ENCODE peak calls at places on chromosome 2, in nine cellular contexts. One of them, this sample, is unnamed.
A peak's percentile ranks its signal among the peaks of the same experiment; 100 is the strongest.

GRCh38 chr2:28317390-28317789 is 75.3 kb upstream of the FOSL2 start:
- DNase-seq in cardiac fibroblast: no peak
- DNase-seq in stimulated activated CD4-positive, alpha-beta T cell treated with anti-CD3 and anti-CD28 coated beads, TNF-alpha, amount 100 ng/mL, for 24 hours: no peak
- DNase-seq in left cardiac atrium: no peak
- DNase-seq in ELF-1: no peak
- DNase-seq in nephron progenitor cell: no peak
- DNase-seq in epithelial cell of esophagus: peak; percentile 29
- DNase-seq in tibial nerve: no peak
- DNase-seq in stimulated activated naive CD4-positive, alpha-beta T cell: no peak
- DNase-seq in this sample: no peak

GRCh38 chr2:237042101-237042500 is 43.6 kb upstream of the COPS8 start:
- DNase-seq in cardiac fibroblast: no peak
- DNase-seq in stimulated activated CD4-positive, alpha-beta T cell treated with anti-CD3 and anti-CD28 coated beads, TNF-alpha, amount 100 ng/mL, for 24 hours: no peak
- DNase-seq in left cardiac atrium: no peak
- DNase-seq in ELF-1: no peak
- DNase-seq in nephron progenitor cell: no peak
- DNase-seq in epithelial cell of esophagus: no peak
- DNase-seq in tibial nerve: no peak
- DNase-seq in stimulated activated naive CD4-positive, alpha-beta T cell: no peak
- DNase-seq in this sample: no peak

GRCh38 chr2:20062615-20063545 is 11.5 kb upstream of the LAPTM4A start:
- DNase-seq in cardiac fibroblast: peak; percentile 86
- DNase-seq in stimulated activated CD4-positive, alpha-beta T cell treated with anti-CD3 and anti-CD28 coated beads, TNF-alpha, amount 100 ng/mL, for 24 hours: no peak
- DNase-seq in left cardiac atrium: peak; percentile 54
- DNase-seq in ELF-1: no peak
- DNase-seq in nephron progenitor cell: no peak
- DNase-seq in epithelial cell of esophagus: peak; percentile 18
- DNase-seq in tibial nerve: peak; percentile 85
- DNase-seq in stimulated activated naive CD4-positive, alpha-beta T cell: no peak
- DNase-seq in this sample: no peak

GRCh38 chr2:234292205-234292954 is 204.5 kb downstream of the ARL4C start:
- DNase-seq in cardiac fibroblast: peak; percentile 82
- DNase-seq in stimulated activated CD4-positive, alpha-beta T cell treated with anti-CD3 and anti-CD28 coated beads, TNF-alpha, amount 100 ng/mL, for 24 hours: peak; percentile 64
- DNase-seq in left cardiac atrium: no peak
- DNase-seq in ELF-1: no peak
- DNase-seq in nephron progenitor cell: no peak
- DNase-seq in epithelial cell of esophagus: no peak
- DNase-seq in tibial nerve: no peak
- DNase-seq in stimulated activated naive CD4-positive, alpha-beta T cell: peak; percentile 68
- DNase-seq in this sample: no peak

GRCh38 chr2:217286833-217287232 is 427.0 kb upstream of the TNP1 start:
- DNase-seq in cardiac fibroblast: peak; percentile 12
- DNase-seq in stimulated activated CD4-positive, alpha-beta T cell treated with anti-CD3 and anti-CD28 coated beads, TNF-alpha, amount 100 ng/mL, for 24 hours: no peak
- DNase-seq in left cardiac atrium: no peak
- DNase-seq in ELF-1: no peak
- DNase-seq in nephron progenitor cell: no peak
- DNase-seq in epithelial cell of esophagus: no peak
- DNase-seq in tibial nerve: no peak
- DNase-seq in stimulated activated naive CD4-positive, alpha-beta T cell: no peak
- DNase-seq in this sample: peak; percentile 57

GRCh38 chr2:162678551-162678950 is 160.0 kb downstream of the KCNH7 start:
- DNase-seq in cardiac fibroblast: peak; percentile 2
- DNase-seq in stimulated activated CD4-positive, alpha-beta T cell treated with anti-CD3 and anti-CD28 coated beads, TNF-alpha, amount 100 ng/mL, for 24 hours: no peak
- DNase-seq in left cardiac atrium: no peak
- DNase-seq in ELF-1: no peak
- DNase-seq in nephron progenitor cell: no peak
- DNase-seq in epithelial cell of esophagus: peak; percentile 24
- DNase-seq in tibial nerve: no peak
- DNase-seq in stimulated activated naive CD4-positive, alpha-beta T cell: no peak
- DNase-seq in this sample: no peak

GRCh38 chr2:12045864-12046291 is 299.4 kb downstream of the LPIN1 start:
- DNase-seq in cardiac fibroblast: peak; percentile 10
- DNase-seq in stimulated activated CD4-positive, alpha-beta T cell treated with anti-CD3 and anti-CD28 coated beads, TNF-alpha, amount 100 ng/mL, for 24 hours: no peak
- DNase-seq in left cardiac atrium: no peak
- DNase-seq in ELF-1: no peak
- DNase-seq in nephron progenitor cell: no peak
- DNase-seq in epithelial cell of esophagus: no peak
- DNase-seq in tibial nerve: no peak
- DNase-seq in stimulated activated naive CD4-positive, alpha-beta T cell: no peak
- DNase-seq in this sample: no peak

GRCh38 chr2:151760139-151760650 is 25.9 kb upstream of the NEB start:
- DNase-seq in cardiac fibroblast: peak; percentile 22
- DNase-seq in stimulated activated CD4-positive, alpha-beta T cell treated with anti-CD3 and anti-CD28 coated beads, TNF-alpha, amount 100 ng/mL, for 24 hours: no peak
- DNase-seq in left cardiac atrium: no peak
- DNase-seq in ELF-1: peak; percentile 43
- DNase-seq in nephron progenitor cell: no peak
- DNase-seq in epithelial cell of esophagus: peak; percentile 72
- DNase-seq in tibial nerve: no peak
- DNase-seq in stimulated activated naive CD4-positive, alpha-beta T cell: no peak
- DNase-seq in this sample: peak; percentile 70

GRCh38 chr2:224847431-224847830 is 131.3 kb upstream of the CCDC195 start:
- DNase-seq in cardiac fibroblast: no peak
- DNase-seq in stimulated activated CD4-positive, alpha-beta T cell treated with anti-CD3 and anti-CD28 coated beads, TNF-alpha, amount 100 ng/mL, for 24 hours: no peak
- DNase-seq in left cardiac atrium: no peak
- DNase-seq in ELF-1: no peak
- DNase-seq in nephron progenitor cell: no peak
- DNase-seq in epithelial cell of esophagus: no peak
- DNase-seq in tibial nerve: no peak
- DNase-seq in stimulated activated naive CD4-positive, alpha-beta T cell: no peak
- DNase-seq in this sample: no peak

GRCh38 chr2:124025896-124026295 is 809 bp downstream of the CNTNAP5 start:
- DNase-seq in cardiac fibroblast: no peak
- DNase-seq in stimulated activated CD4-positive, alpha-beta T cell treated with anti-CD3 and anti-CD28 coated beads, TNF-alpha, amount 100 ng/mL, for 24 hours: no peak
- DNase-seq in left cardiac atrium: no peak
- DNase-seq in ELF-1: no peak
- DNase-seq in nephron progenitor cell: no peak
- DNase-seq in epithelial cell of esophagus: no peak
- DNase-seq in tibial nerve: no peak
- DNase-seq in stimulated activated naive CD4-positive, alpha-beta T cell: no peak
- DNase-seq in this sample: no peak

GRCh38 chr2:17309741-17310339 is 208.4 kb downstream of the RAD51AP2 start:
- DNase-seq in cardiac fibroblast: peak; percentile 72
- DNase-seq in stimulated activated CD4-positive, alpha-beta T cell treated with anti-CD3 and anti-CD28 coated beads, TNF-alpha, amount 100 ng/mL, for 24 hours: no peak
- DNase-seq in left cardiac atrium: no peak
- DNase-seq in ELF-1: peak; percentile 69
- DNase-seq in nephron progenitor cell: peak; percentile 58
- DNase-seq in epithelial cell of esophagus: peak; percentile 76
- DNase-seq in tibial nerve: peak; percentile 18
- DNase-seq in stimulated activated naive CD4-positive, alpha-beta T cell: no peak
- DNase-seq in this sample: peak; percentile 63

GRCh38 chr2:213232649-213233437 is 51.4 kb upstream of the SPAG16 start:
- DNase-seq in cardiac fibroblast: peak; percentile 41
- DNase-seq in stimulated activated CD4-positive, alpha-beta T cell treated with anti-CD3 and anti-CD28 coated beads, TNF-alpha, amount 100 ng/mL, for 24 hours: no peak
- DNase-seq in left cardiac atrium: no peak
- DNase-seq in ELF-1: peak; percentile 14
- DNase-seq in nephron progenitor cell: peak; percentile 5
- DNase-seq in epithelial cell of esophagus: no peak
- DNase-seq in tibial nerve: no peak
- DNase-seq in stimulated activated naive CD4-positive, alpha-beta T cell: no peak
- DNase-seq in this sample: peak; percentile 60

GRCh38 chr2:210199186-210199765 is 26.0 kb downstream of the ACADL start:
- DNase-seq in cardiac fibroblast: peak; percentile 63
- DNase-seq in stimulated activated CD4-positive, alpha-beta T cell treated with anti-CD3 and anti-CD28 coated beads, TNF-alpha, amount 100 ng/mL, for 24 hours: no peak
- DNase-seq in left cardiac atrium: no peak
- DNase-seq in ELF-1: no peak
- DNase-seq in nephron progenitor cell: no peak
- DNase-seq in epithelial cell of esophagus: peak; percentile 46
- DNase-seq in tibial nerve: no peak
- DNase-seq in stimulated activated naive CD4-positive, alpha-beta T cell: no peak
- DNase-seq in this sample: peak; percentile 65

GRCh38 chr2:180443896-180444295 is 436.8 kb upstream of the CWC22 start:
- DNase-seq in cardiac fibroblast: peak; percentile 43
- DNase-seq in stimulated activated CD4-positive, alpha-beta T cell treated with anti-CD3 and anti-CD28 coated beads, TNF-alpha, amount 100 ng/mL, for 24 hours: no peak
- DNase-seq in left cardiac atrium: no peak
- DNase-seq in ELF-1: no peak
- DNase-seq in nephron progenitor cell: no peak
- DNase-seq in epithelial cell of esophagus: peak; percentile 87
- DNase-seq in tibial nerve: no peak
- DNase-seq in stimulated activated naive CD4-positive, alpha-beta T cell: no peak
- DNase-seq in this sample: peak; percentile 11

GRCh38 chr2:60558536-60558935 is 5.1 kb upstream of the BCL11A start:
- DNase-seq in cardiac fibroblast: no peak
- DNase-seq in stimulated activated CD4-positive, alpha-beta T cell treated with anti-CD3 and anti-CD28 coated beads, TNF-alpha, amount 100 ng/mL, for 24 hours: no peak
- DNase-seq in left cardiac atrium: no peak
- DNase-seq in ELF-1: no peak
- DNase-seq in nephron progenitor cell: no peak
- DNase-seq in epithelial cell of esophagus: no peak
- DNase-seq in tibial nerve: no peak
- DNase-seq in stimulated activated naive CD4-positive, alpha-beta T cell: no peak
- DNase-seq in this sample: no peak

GRCh38 chr2:219028996-219029828 is 12.1 kb downstream of the CFAP65 start:
- DNase-seq in cardiac fibroblast: no peak
- DNase-seq in stimulated activated CD4-positive, alpha-beta T cell treated with anti-CD3 and anti-CD28 coated beads, TNF-alpha, amount 100 ng/mL, for 24 hours: no peak
- DNase-seq in left cardiac atrium: no peak
- DNase-seq in ELF-1: no peak
- DNase-seq in nephron progenitor cell: no peak
- DNase-seq in epithelial cell of esophagus: no peak
- DNase-seq in tibial nerve: no peak
- DNase-seq in stimulated activated naive CD4-positive, alpha-beta T cell: no peak
- DNase-seq in this sample: no peak

GRCh38 chr2:168705534-168706470 is 96.6 kb upstream of the NOSTRIN start:
- DNase-seq in cardiac fibroblast: peak; percentile 66
- DNase-seq in stimulated activated CD4-positive, alpha-beta T cell treated with anti-CD3 and anti-CD28 coated beads, TNF-alpha, amount 100 ng/mL, for 24 hours: no peak
- DNase-seq in left cardiac atrium: no peak
- DNase-seq in ELF-1: no peak
- DNase-seq in nephron progenitor cell: no peak
- DNase-seq in epithelial cell of esophagus: peak; percentile 20
- DNase-seq in tibial nerve: no peak
- DNase-seq in stimulated activated naive CD4-positive, alpha-beta T cell: no peak
- DNase-seq in this sample: peak; percentile 34

GRCh38 chr2:37652199-37652640 is 19.2 kb downstream of the CDC42EP3 start:
- DNase-seq in cardiac fibroblast: peak; percentile 98
- DNase-seq in stimulated activated CD4-positive, alpha-beta T cell treated with anti-CD3 and anti-CD28 coated beads, TNF-alpha, amount 100 ng/mL, for 24 hours: no peak
- DNase-seq in left cardiac atrium: no peak
- DNase-seq in ELF-1: no peak
- DNase-seq in nephron progenitor cell: no peak
- DNase-seq in epithelial cell of esophagus: peak; percentile 99
- DNase-seq in tibial nerve: no peak
- DNase-seq in stimulated activated naive CD4-positive, alpha-beta T cell: no peak
- DNase-seq in this sample: peak; percentile 96

GRCh38 chr2:177265386-177265690 is 811 bp upstream of the NFE2L2 start:
- DNase-seq in cardiac fibroblast: peak; percentile 60
- DNase-seq in stimulated activated CD4-positive, alpha-beta T cell treated with anti-CD3 and anti-CD28 coated beads, TNF-alpha, amount 100 ng/mL, for 24 hours: no peak
- DNase-seq in left cardiac atrium: no peak
- DNase-seq in ELF-1: no peak
- DNase-seq in nephron progenitor cell: no peak
- DNase-seq in epithelial cell of esophagus: peak; percentile 46
- DNase-seq in tibial nerve: peak; percentile 64
- DNase-seq in stimulated activated naive CD4-positive, alpha-beta T cell: no peak
- DNase-seq in this sample: peak; percentile 49

GRCh38 chr2:174796319-174796771 is 32.1 kb upstream of the CHRNA1 start:
- DNase-seq in cardiac fibroblast: no peak
- DNase-seq in stimulated activated CD4-positive, alpha-beta T cell treated with anti-CD3 and anti-CD28 coated beads, TNF-alpha, amount 100 ng/mL, for 24 hours: no peak
- DNase-seq in left cardiac atrium: no peak
- DNase-seq in ELF-1: peak; percentile 74
- DNase-seq in nephron progenitor cell: no peak
- DNase-seq in epithelial cell of esophagus: no peak
- DNase-seq in tibial nerve: no peak
- DNase-seq in stimulated activated naive CD4-positive, alpha-beta T cell: no peak
- DNase-seq in this sample: no peak